ENCODE peak calls at places on chromosomes 11 and 22, in six cellular contexts. U is H1, G is coronary artery, Z is endothelial cell, O is PC-9, E is cardiac muscle cell. A is an unnamed sample.

GRCh38 chr11:67312187-67313021 is 9.1 kb downstream of the SSH3 start:
- DNase-seq in E (no peak), O (peak), G (no peak), Z (no peak), U (no peak), A (no peak)

GRCh38 chr11:92550411-92550810 is 325.8 kb downstream of the FAT3 start:
- DNase-seq in U (peak), Z (no peak), E (no peak), G (no peak), O (no peak), A (no peak)

GRCh38 chr11:109015283-109015682 is 350.4 kb downstream of the DDX10 start:
- DNase-seq in G (no peak), U (no peak), Z (no peak), O (peak), E (no peak), A (no peak)

GRCh38 chr11:108973402-108974119 is 308.7 kb downstream of the DDX10 start:
- DNase-seq in O (peak), E (no peak), U (no peak), G (no peak), Z (no peak), A (no peak)

GRCh38 chr11:78786746-78787145 is 212.1 kb upstream of the NARS2 start:
- DNase-seq in U (no peak), Z (no peak), E (no peak), O (no peak), G (no peak), A (no peak)

GRCh38 chr11:92406472-92406871 is 181.9 kb downstream of the FAT3 start:
- DNase-seq in Z (no peak), E (no peak), O (peak), U (no peak), G (no peak), A (no peak)

GRCh38 chr22:36569999-36570398 is 41.0 kb upstream of the EIF3D start:
- DNase-seq in O (no peak), G (no peak), E (peak), U (peak), Z (peak), A (peak)

GRCh38 chr22:33914131-33914530 is 6.1 kb downstream of the LARGE1 start:
- DNase-seq in O (no peak), G (no peak), E (no peak), U (no peak), Z (no peak), A (no peak)

GRCh38 chr22:50027639-50028537 is 15.3 kb upstream of the IL17REL start:
- DNase-seq in O (peak), Z (no peak), G (peak), U (no peak), E (no peak), A (no peak)

GRCh38 chr11:131763193-131763890 is 392.9 kb downstream of the NTM start:
- DNase-seq in O (no peak), Z (no peak), G (no peak), U (no peak), E (no peak), A (no peak)

GRCh38 chr11:116162086-116162485 is 610.7 kb downstream of the BUD13 start:
- DNase-seq in G (peak), O (no peak), E (no peak), Z (peak), U (peak), A (no peak)

GRCh38 chr22:44196241-44196640 is 15.5 kb downstream of the PARVG start:
- DNase-seq in U (no peak), E (no peak), G (no peak), O (no peak), Z (no peak), A (no peak)

GRCh38 chr22:32674925-32675825 is 126.3 kb upstream of the TIMP3 start:
- DNase-seq in Z (no peak), O (peak), G (no peak), U (no peak), E (no peak), A (no peak)
- TF ChIP-seq CTCF in Z (no peak), O (no peak), G (no peak), U (no peak), E (peak), A (no peak)

DNA sequence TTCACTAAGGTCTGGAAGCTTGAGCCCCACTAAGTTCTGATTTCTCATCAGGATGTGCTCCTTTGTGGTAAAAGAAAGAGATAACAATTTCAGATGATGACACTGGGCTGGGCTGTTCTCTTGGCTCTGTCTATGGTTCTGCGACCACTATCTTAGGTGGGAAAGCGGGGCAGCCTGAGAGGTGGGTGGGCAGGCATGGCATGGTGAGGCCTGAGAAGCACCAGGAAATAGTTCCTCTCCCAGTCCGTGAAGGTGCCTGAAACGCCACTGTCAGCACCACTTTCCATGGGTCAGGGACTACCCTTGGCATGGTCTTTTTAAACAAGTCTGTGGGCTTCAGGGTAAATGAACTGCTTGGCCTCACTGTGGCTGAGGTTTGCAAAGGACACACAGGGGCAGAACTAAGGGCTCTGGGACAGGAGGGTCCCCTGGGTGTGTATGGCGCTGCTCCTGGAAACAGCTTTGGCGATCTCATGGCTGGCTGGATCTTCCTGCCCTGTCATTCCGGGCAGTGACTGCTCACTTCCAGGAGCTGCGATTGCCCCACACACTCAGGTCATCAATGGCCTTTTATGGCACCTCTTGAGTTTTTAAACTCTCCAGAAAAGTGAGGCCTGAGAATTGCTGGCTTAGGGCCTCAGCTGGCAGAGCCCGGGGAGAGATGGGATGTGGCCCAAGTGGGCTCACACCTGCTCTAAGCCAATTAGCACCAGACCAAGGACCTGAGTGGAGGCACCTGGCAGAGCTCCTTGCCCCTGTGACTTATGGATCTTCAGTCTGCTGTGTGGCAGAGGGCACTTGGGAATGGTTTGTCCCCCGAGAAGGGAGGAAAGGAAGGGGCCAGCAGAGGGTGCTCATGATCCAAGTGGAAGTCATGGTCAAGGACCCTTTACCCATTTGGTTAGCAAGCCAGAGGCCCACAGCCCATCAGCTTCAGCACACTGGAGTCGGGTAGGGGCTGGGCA is 55.6 kb upstream of the LYVE1 start:
- DNase-seq in U (peak), G (peak), Z (no peak), E (peak), O (no peak), A (peak)
- TF ChIP-seq CTCF in U (peak), G (peak), Z (no peak), E (peak), O (peak), A (no peak)

GRCh38 chr11:65210748-65211147 is 29.0 kb downstream of the CAPN1 start:
- DNase-seq in G (no peak), E (no peak), Z (no peak), O (no peak), U (no peak), A (no peak)

GRCh38 chr11:65210361-65210731 is 28.6 kb downstream of the CAPN1 start:
- DNase-seq in G (no peak), U (no peak), Z (no peak), O (no peak), E (no peak), A (no peak)

GRCh38 chr11:65213322-65214211 is 31.8 kb downstream of the CAPN1 start:
- DNase-seq in O (peak), U (peak), Z (no peak), G (no peak), E (no peak), A (no peak)

GRCh38 chr11:65211293-65212105 is 29.8 kb downstream of the CAPN1 start:
- DNase-seq in O (no peak), E (no peak), U (no peak), G (no peak), Z (no peak), A (no peak)

GRCh38 chr11:65212226-65212801 is 30.6 kb downstream of the CAPN1 start:
- DNase-seq in E (peak), O (no peak), G (no peak), Z (no peak), U (no peak), A (no peak)
- TF ChIP-seq CTCF in E (no peak), O (no peak), G (no peak), Z (no peak), U (no peak), A (no peak)

DNA sequence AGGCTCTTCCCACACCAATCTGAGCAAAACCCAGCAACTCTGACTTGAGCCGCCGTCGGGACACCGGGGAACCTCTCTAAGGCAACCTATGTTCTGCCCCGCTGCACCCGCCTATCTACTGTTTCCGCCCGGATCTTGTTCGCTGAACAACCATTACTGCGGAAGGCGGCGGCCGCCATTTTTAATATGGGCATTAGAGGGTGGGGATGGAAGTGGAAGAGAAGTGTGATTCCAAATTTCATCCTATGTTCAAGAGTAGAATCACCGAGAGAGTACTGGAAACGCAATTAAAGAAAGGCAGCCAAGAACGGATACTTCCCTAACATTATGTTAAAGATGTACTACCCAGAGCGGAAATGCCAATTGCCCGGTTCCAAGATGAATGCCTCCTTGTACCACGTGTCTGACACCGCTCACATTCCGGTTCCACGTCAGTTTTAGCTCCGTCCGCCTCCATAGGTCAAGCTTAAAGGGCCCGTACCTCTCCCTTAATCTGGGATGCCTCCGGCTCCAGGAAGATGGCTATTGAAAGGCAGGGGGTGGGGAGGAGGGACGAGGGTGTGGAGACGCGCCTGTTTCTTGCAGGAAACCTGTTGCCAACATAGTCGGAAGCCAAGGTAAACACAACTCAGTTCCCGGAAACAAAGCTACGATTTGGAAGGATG is at the start of gene DPAGT1:
- DNase-seq in G (peak), O (peak), E (peak), U (peak), Z (peak), A (peak)
- TF ChIP-seq CTCF in G (no peak), O (no peak), E (no peak), U (no peak), Z (no peak), A (no peak)

DNA sequence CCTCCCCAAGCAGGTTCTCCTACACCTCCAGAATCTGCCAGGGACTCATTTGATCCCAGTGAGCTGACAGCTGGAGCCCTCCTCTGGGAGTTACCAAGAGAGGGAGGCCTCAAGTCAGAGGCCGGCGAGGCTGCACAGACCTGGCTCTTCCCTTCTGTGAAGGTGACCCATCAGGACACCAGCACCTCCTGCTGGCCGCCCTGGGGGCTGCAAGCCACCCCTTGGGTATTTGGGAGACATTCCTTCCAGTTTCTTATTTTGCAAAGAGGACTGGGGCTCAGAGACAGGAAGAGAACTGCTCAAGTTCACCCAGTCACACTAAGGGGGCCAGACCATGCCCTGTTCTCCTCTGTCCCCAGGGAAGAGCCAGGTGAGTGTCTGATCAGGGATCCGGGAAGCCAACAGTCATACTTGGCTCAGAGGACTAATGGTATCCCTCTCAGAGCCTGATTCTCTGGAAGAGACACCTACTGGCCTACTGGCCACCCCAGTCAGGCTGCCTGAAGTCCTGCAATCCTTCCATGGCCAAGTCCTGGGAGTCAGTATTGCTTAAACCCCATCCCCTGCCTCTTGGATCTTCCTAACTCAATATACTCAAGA is 40.5 kb upstream of the RIC3 start:
- DNase-seq in E (no peak), U (peak), O (no peak), G (no peak), Z (no peak), A (peak)
- TF ChIP-seq CTCF in E (peak), U (peak), O (peak), G (peak), Z (peak), A (no peak)

DNA sequence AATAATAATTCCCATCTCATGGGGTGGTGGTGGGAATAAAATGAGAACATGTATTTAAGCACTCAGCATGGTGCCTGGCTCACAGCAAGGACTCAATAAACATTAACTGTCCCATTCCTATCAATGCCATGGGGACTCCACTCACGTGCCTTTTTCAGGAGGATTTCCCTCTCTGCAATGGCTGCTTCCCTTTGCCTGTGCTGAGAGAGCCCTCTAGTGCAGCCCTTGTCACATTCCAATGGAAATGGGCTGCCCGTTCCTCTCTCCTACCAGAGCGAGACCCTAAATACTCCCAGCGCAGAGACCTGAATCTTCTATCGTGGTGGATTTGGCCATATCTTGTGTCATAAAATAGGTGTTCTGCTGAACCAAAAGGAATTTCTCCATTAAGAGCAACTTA is 621.5 kb upstream of the B3GAT1 start:
- DNase-seq in O (no peak), Z (peak), U (peak), E (peak), G (no peak), A (peak)
- TF ChIP-seq CTCF in O (no peak), Z (no peak), U (peak), E (no peak), G (no peak), A (no peak)

DNA sequence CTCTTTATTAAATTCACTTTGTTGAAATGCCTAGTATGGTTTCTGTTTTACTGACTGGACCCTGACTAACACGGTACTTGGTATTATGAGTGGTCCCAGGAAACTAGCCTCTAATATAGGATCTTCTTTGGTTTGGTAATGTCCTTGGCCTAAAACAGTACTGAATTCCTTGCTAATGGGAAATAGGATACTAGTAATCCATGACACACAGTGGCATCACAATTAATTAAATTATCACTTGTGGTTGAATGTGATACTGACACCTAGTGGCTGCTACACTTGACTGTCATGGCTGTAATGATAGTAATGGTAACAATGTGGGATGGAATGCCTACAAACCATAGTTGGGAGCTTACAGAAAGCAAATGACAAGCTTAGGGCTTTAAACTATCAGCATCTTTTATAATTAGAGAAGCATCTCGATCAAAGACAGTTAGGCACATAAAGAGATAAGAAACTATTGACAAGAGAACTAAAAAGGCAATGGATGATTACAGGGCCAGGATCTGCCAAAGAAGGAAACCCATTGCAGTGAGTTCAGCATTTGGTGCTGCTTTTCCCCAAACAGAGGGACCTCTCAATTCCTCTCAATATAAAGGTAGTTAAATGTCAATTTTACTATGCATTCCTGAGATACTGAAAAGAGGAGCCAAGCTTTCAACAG is 8.6 kb downstream of the DNHD1 start:
- DNase-seq in U (no peak), E (peak), O (peak), Z (peak), G (no peak), A (no peak)
- TF ChIP-seq CTCF in U (peak), E (peak), O (peak), Z (peak), G (peak), A (peak)

GRCh38 chr11:57657290-57658022 is at the start of gene CLP1:
- DNase-seq in U (peak), G (peak), O (peak), Z (peak), E (peak), A (peak)
- TF ChIP-seq CTCF in U (no peak), G (no peak), O (peak), Z (no peak), E (no peak), A (no peak)

DNA sequence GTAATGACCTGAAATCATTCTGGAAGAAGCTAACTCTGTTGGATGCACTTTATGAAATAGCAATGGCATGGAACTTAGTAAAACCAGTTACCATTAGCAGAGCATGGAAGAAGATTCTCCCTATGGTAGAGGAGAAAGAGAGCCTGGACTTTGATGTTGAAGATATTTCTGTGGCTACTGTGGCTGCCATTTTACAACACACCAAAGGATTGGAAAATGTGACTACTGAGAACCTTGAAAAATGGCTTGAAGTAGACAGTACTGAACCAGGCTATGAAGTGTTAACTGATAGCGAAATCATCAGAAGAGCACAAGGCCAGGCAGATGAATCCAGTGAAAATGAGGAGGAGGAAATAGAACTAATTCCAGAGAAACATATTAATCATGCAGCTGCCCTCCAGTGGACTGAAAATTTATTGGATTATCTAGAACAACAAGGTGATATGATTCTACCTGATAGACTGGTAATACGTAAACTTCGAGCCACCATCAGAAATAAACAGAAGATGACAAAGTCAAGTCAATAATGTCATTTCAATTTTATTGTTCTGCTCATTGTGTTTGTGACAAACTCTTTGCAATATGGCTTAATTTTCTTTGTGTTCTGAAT is 2.0 kb downstream of the JRKL start:
- DNase-seq in E (no peak), Z (no peak), U (no peak), O (no peak), G (no peak), A (no peak)
- TF ChIP-seq CTCF in E (no peak), Z (no peak), U (no peak), O (no peak), G (no peak), A (no peak)